ENCODE peak calls at places on chromosomes 11 and 22, in four cellular contexts. R, D, V and A are unnamed samples.

GRCh38 chr11:75505966-75506692 is 19.6 kb downstream of the GDPD5 start:
- DNase-seq in R (no peak), D (no peak), V (no peak), A (no peak)

GRCh38 chr11:118841469-118842222 is 42.0 kb upstream of the CXCR5 start:
- DNase-seq in R (no peak), D (no peak), V (peak; percentile 83), A (no peak)

GRCh38 chr22:49377306-49377705 is 450.4 kb downstream of the BRD1 start:
- DNase-seq in R (no peak), D (peak; percentile 46), V (no peak), A (no peak)

GRCh38 chr22:42947211-42947990 is 67.5 kb downstream of the PACSIN2 start:
- DNase-seq in R (peak; percentile 54), D (no peak), V (no peak), A (peak; percentile 53)

GRCh38 chr11:3231851-3232744 is at the start of gene MRGPRE:
- DNase-seq in R (no peak), D (peak; percentile 73), V (no peak), A (peak; percentile 80)

GRCh38 chr22:49197500-49197899 is 630.2 kb downstream of the BRD1 start:
- DNase-seq in R (no peak), D (peak; percentile 38), V (no peak), A (peak; percentile 67)

GRCh38 chr22:37121887-37122591 is 12.5 kb upstream of the TMPRSS6 start:
- DNase-seq in R (no peak), D (no peak), V (peak; percentile 89), A (no peak)

GRCh38 chr11:100340416-100341323 is 346.4 kb upstream of the ARHGAP42 start:
- DNase-seq in R (no peak), D (no peak), V (no peak), A (no peak)

GRCh38 chr11:1676254-1676740 is 20.7 kb upstream of the KRTAP5-6 start:
- DNase-seq in R (no peak), D (no peak), V (no peak), A (no peak)

GRCh38 chr22:50529416-50530279 is at the start of gene TYMP:
- DNase-seq in R (peak; percentile 67), D (peak; percentile 80), V (peak; percentile 93), A (peak; percentile 90)

GRCh38 chr11:67542169-67542568 is 18.9 kb upstream of the CABP2 start:
- DNase-seq in R (no peak), D (no peak), V (no peak), A (no peak)

GRCh38 chr22:50083462-50084081 is 1.7 kb downstream of the MLC1 start:
- DNase-seq in R (no peak), D (no peak), V (no peak), A (peak; percentile 61)

GRCh38 chr11:116927163-116927772 is 89.8 kb upstream of the APOA1 start:
- DNase-seq in R (no peak), D (no peak), V (peak; percentile 58), A (no peak)

GRCh38 chr22:49429066-49429465 is 398.6 kb downstream of the BRD1 start:
- DNase-seq in R (no peak), D (no peak), V (no peak), A (no peak)

GRCh38 chr11:73400293-73400692 is 24.1 kb downstream of the RELT start:
- DNase-seq in R (no peak), D (no peak), V (no peak), A (no peak)

GRCh38 chr11:111406589-111406988 is 27.5 kb upstream of the POU2AF1 start:
- DNase-seq in R (no peak), D (no peak), V (no peak), A (no peak)

GRCh38 chr11:130816516-130816915 is 99.8 kb downstream of the SNX19 start:
- DNase-seq in R (no peak), D (no peak), V (no peak), A (no peak)

GRCh38 chr11:88482871-88483301 is 145.3 kb upstream of the CTSC start:
- DNase-seq in R (no peak), D (no peak), V (peak; percentile 7), A (no peak)

DNA sequence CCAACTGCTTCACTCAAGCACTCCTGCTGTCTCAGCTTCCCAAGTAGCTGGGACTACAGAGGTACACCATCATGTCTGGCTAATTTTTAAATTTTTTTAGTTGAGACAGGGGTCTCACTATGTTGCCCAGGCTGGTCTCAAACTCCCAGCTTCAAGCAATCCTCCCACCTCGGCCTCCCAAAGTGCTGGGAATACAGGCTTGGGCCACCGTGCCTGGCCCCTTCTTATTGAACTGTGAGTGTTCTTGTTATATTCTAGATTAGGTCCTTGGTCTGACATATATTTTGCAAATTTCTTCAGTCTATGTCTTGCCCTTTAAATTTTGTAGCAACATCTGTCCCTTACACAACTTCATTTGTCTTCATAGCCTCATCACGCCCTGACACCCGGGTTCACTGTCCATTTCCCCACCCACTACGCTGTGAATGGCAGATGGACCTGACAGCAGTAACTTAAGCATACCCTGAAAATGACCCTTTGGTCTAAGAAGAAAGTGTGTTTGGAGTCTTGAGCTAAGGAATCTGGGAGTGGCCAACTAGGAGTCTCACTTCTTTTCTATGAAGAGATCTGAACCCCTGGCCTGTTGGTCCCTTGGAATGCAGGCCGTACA is 4.2 kb upstream of the FAM118A start:
- DNase-seq in R (no peak), D (no peak), V (no peak), A (no peak)
- H3K4me3 ChIP-seq in R (no peak overlapping the region), D (no peak overlapping the region), V (no peak overlapping the region), A (no peak overlapping the region)

GRCh38 chr22:39471421-39472141 is 14.8 kb downstream of the MGAT3 start:
- DNase-seq in R (no peak), D (no peak), V (peak; percentile 83), A (peak; percentile 45)
- H3K4me3 ChIP-seq in R (no peak overlapping the region), D (no peak overlapping the region), V (peak overlapping the region; percentile 28), A (no peak overlapping the region)

GRCh38 chr11:122168218-122168617 is 52.2 kb upstream of the BLID start:
- DNase-seq in R (no peak), D (no peak), V (no peak), A (no peak)
- H3K4me3 ChIP-seq in R (no peak overlapping the region), D (no peak overlapping the region), V (no peak overlapping the region), A (no peak overlapping the region)

DNA sequence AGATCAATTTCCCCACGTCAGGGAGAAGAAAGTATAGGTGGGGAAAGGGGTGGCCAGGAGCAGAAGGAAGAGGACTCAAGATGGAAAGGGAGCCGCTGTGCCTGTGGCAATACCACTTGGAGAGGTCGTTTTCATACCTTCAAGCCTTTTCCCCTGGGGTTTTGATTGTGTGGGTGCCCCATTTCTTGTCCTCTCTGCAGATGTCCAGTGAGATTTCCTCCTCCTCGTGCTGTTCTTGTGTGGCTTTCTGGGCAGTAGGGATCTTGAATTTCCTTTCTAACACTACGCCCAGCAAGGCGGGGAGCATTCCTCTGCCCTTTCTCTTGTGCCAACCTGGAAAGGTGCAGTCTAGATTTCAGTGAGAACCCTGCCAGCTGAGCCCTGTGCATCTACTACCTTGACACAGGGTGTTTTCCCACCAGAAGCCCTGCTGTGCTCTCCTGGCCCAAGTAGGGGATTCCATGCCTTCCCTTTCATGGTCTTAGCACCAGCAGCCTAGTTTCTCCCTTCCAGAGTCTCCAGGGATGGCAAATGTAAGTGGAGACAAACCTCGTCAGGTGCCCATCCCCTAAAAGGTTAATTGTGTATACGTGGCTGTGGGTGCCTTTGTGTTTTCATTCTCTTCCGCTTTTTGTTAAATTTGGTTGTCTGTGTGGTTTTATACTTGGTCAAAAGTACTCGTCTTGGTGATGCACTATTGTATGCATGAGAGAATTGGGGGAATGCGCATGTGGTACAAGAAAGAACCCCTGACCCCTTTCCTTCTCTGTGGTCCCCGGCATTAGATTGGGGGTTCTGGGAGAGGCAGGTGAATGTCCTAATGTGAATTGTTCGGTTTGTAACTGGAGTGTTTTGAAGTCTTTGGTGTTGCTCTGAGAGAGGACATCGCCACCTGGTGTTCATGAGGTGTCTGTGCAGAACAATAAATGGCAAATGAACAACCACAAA is 71.4 kb upstream of the MPEG1 start:
- DNase-seq in R (no peak), D (no peak), V (peak; percentile 84), A (no peak)
- H3K4me3 ChIP-seq in R (no peak overlapping the region), D (no peak overlapping the region), V (peak overlapping the region; percentile 36), A (no peak overlapping the region)

DNA sequence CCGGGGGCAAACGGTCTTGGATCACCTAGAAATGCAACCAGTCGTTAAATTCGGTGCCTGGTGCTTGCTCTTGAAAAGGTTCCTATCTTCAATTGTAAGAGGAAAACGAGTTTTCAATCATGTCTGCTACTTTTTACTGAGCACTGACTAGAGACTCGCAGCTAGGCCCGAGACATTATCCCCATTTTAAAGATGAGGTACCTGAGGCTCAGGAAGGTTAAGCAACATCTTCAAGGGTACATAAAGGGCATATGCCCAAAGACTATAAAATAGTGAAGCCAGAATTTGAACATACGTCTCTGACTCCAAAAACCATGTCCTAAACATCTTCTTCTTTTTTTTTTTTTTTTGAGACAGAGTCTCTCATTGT is 638 bp upstream of the PISD start:
- DNase-seq in R (no peak), D (no peak), V (no peak), A (no peak)
- H3K4me3 ChIP-seq in R (peak overlapping the region; percentile 64), D (peak overlapping the region; percentile 96), V (peak overlapping the region; percentile 80), A (no peak overlapping the region)

GRCh38 chr11:8671651-8672062 is 10.8 kb downstream of the TRIM66 start:
- DNase-seq in R (peak; percentile 36), D (no peak), V (no peak), A (no peak)

GRCh38 chr11:8676458-8676857 is 6.0 kb downstream of the TRIM66 start:
- DNase-seq in R (no peak), D (no peak), V (no peak), A (no peak)

GRCh38 chr11:8672346-8672745 is 10.1 kb downstream of the TRIM66 start:
- DNase-seq in R (no peak), D (no peak), V (no peak), A (no peak)

GRCh38 chr11:8674859-8675258 is 7.6 kb downstream of the TRIM66 start:
- DNase-seq in R (no peak), D (no peak), V (no peak), A (no peak)

GRCh38 chr11:8671242-8671641 is 11.2 kb downstream of the TRIM66 start:
- DNase-seq in R (peak; percentile 61), D (peak; percentile 75), V (no peak), A (peak; percentile 72)
- H3K4me3 ChIP-seq in R (no peak overlapping the region), D (no peak overlapping the region), V (no peak overlapping the region), A (no peak overlapping the region)

GRCh38 chr22:26581026-26581425 is 8.9 kb downstream of the TPST2 start:
- DNase-seq in R (no peak), D (no peak), V (no peak), A (no peak)
- H3K4me3 ChIP-seq in R (no peak overlapping the region), D (no peak overlapping the region), V (no peak overlapping the region), A (no peak overlapping the region)

GRCh38 chr11:47351159-47352126 is 1.1 kb downstream of the MYBPC3 start:
- DNase-seq in R (peak; percentile 65), D (no peak), V (no peak), A (no peak)
- H3K4me3 ChIP-seq in R (no peak overlapping the region), D (no peak overlapping the region), V (no peak overlapping the region), A (no peak overlapping the region)

GRCh38 chr11:12842933-12843636 is 166.0 kb upstream of the RASSF10 start:
- DNase-seq in R (no peak), D (no peak), V (peak; percentile 48), A (no peak)
- H3K4me3 ChIP-seq in R (no peak overlapping the region), D (no peak overlapping the region), V (no peak overlapping the region), A (no peak overlapping the region)